ENCODE peak calls at places on chromosomes 7 and 10, in nine cellular contexts. One of them, this sample, is unnamed.

GRCh38 chr10:61463035-61463909 is 10.1 kb upstream of the TMEM26 start:
- DNase-seq in fibroblast of mammary gland: peak
- DNase-seq in SJSA1: no peak
- DNase-seq in germinal center: no peak
- DNase-seq in AG08395: peak
- DNase-seq in NCI-H1436: no peak
- DNase-seq in AG09309: peak
- DNase-seq in NCI-H1092 treated with DMSO at 0.1 percent for 48 hours: no peak
- DNase-seq in smooth muscle cell of the brain vasculature: no peak
- DNase-seq in this sample: peak

GRCh38 chr10:98262571-98262970 is 5.4 kb downstream of the LOXL4 start:
- DNase-seq in fibroblast of mammary gland: peak
- DNase-seq in germinal center: no peak
- DNase-seq in AG09309: no peak
- DNase-seq in NCI-H1436: peak
- DNase-seq in AG08395: peak
- DNase-seq in smooth muscle cell of the brain vasculature: no peak
- DNase-seq in NCI-H1092 treated with DMSO at 0.1 percent for 48 hours: no peak
- DNase-seq in SJSA1: no peak
- DNase-seq in this sample: no peak

GRCh38 chr7:151316896-151317295 is 24.7 kb upstream of the NUB1 start:
- DNase-seq in SJSA1: no peak
- DNase-seq in AG09309: no peak
- DNase-seq in NCI-H1436: no peak
- DNase-seq in NCI-H1092 treated with DMSO at 0.1 percent for 48 hours: no peak
- DNase-seq in AG08395: no peak
- DNase-seq in fibroblast of mammary gland: no peak
- DNase-seq in germinal center: no peak
- DNase-seq in smooth muscle cell of the brain vasculature: no peak
- DNase-seq in this sample: no peak

GRCh38 chr10:101047961-101048892 is 13.6 kb upstream of the KAZALD1 start:
- DNase-seq in fibroblast of mammary gland: no peak
- DNase-seq in AG08395: no peak
- DNase-seq in AG09309: no peak
- DNase-seq in SJSA1: no peak
- DNase-seq in germinal center: no peak
- DNase-seq in smooth muscle cell of the brain vasculature: no peak
- DNase-seq in NCI-H1092 treated with DMSO at 0.1 percent for 48 hours: no peak
- DNase-seq in NCI-H1436: peak
- DNase-seq in this sample: no peak

GRCh38 chr10:51341216-51341615 is 266.9 kb downstream of the PRKG1 start:
- DNase-seq in germinal center: no peak
- DNase-seq in fibroblast of mammary gland: no peak
- DNase-seq in NCI-H1436: no peak
- DNase-seq in AG09309: no peak
- DNase-seq in smooth muscle cell of the brain vasculature: no peak
- DNase-seq in NCI-H1092 treated with DMSO at 0.1 percent for 48 hours: no peak
- DNase-seq in SJSA1: no peak
- DNase-seq in AG08395: no peak
- DNase-seq in this sample: no peak

GRCh38 chr10:79378647-79379511 is 31.6 kb downstream of the PPIF start:
- DNase-seq in germinal center: no peak
- DNase-seq in SJSA1: no peak
- DNase-seq in fibroblast of mammary gland: no peak
- DNase-seq in AG08395: no peak
- DNase-seq in NCI-H1436: no peak
- DNase-seq in AG09309: no peak
- DNase-seq in smooth muscle cell of the brain vasculature: no peak
- DNase-seq in NCI-H1092 treated with DMSO at 0.1 percent for 48 hours: no peak
- DNase-seq in this sample: no peak

GRCh38 chr10:116866987-116867595 is 17.8 kb downstream of the ENO4 start:
- DNase-seq in germinal center: no peak
- DNase-seq in SJSA1: no peak
- DNase-seq in fibroblast of mammary gland: peak
- DNase-seq in AG09309: no peak
- DNase-seq in smooth muscle cell of the brain vasculature: no peak
- DNase-seq in AG08395: peak
- DNase-seq in NCI-H1092 treated with DMSO at 0.1 percent for 48 hours: no peak
- DNase-seq in NCI-H1436: no peak
- DNase-seq in this sample: no peak

GRCh38 chr10:22501412-22501811 is 156.1 kb downstream of the SPAG6 start:
- DNase-seq in AG08395: no peak
- DNase-seq in AG09309: no peak
- DNase-seq in NCI-H1436: no peak
- DNase-seq in NCI-H1092 treated with DMSO at 0.1 percent for 48 hours: no peak
- DNase-seq in smooth muscle cell of the brain vasculature: no peak
- DNase-seq in fibroblast of mammary gland: no peak
- DNase-seq in SJSA1: no peak
- DNase-seq in germinal center: no peak
- DNase-seq in this sample: no peak

GRCh38 chr10:35565602-35566061 is 39.5 kb upstream of the GJD4 start:
- DNase-seq in germinal center: no peak
- DNase-seq in smooth muscle cell of the brain vasculature: no peak
- DNase-seq in NCI-H1092 treated with DMSO at 0.1 percent for 48 hours: no peak
- DNase-seq in AG08395: peak
- DNase-seq in SJSA1: no peak
- DNase-seq in AG09309: no peak
- DNase-seq in fibroblast of mammary gland: peak
- DNase-seq in NCI-H1436: no peak
- DNase-seq in this sample: no peak

GRCh38 chr7:139422126-139422525 is 61.3 kb downstream of the KLRG2 start:
- DNase-seq in fibroblast of mammary gland: no peak
- DNase-seq in germinal center: no peak
- DNase-seq in AG08395: no peak
- DNase-seq in NCI-H1436: no peak
- DNase-seq in NCI-H1092 treated with DMSO at 0.1 percent for 48 hours: no peak
- DNase-seq in AG09309: no peak
- DNase-seq in SJSA1: no peak
- DNase-seq in smooth muscle cell of the brain vasculature: no peak
- DNase-seq in this sample: no peak

GRCh38 chr7:44104880-44105771 is 981 bp downstream of the AEBP1 start:
- DNase-seq in NCI-H1092 treated with DMSO at 0.1 percent for 48 hours: no peak
- DNase-seq in germinal center: peak
- DNase-seq in SJSA1: no peak
- DNase-seq in smooth muscle cell of the brain vasculature: no peak
- DNase-seq in fibroblast of mammary gland: peak
- DNase-seq in AG09309: peak
- DNase-seq in NCI-H1436: no peak
- DNase-seq in AG08395: peak
- DNase-seq in this sample: peak

GRCh38 chr10:83184641-83185040 is 954.7 kb upstream of the GHITM start:
- DNase-seq in SJSA1: no peak
- DNase-seq in AG08395: no peak
- DNase-seq in NCI-H1092 treated with DMSO at 0.1 percent for 48 hours: no peak
- DNase-seq in AG09309: no peak
- DNase-seq in fibroblast of mammary gland: no peak
- DNase-seq in NCI-H1436: no peak
- DNase-seq in germinal center: no peak
- DNase-seq in smooth muscle cell of the brain vasculature: no peak
- DNase-seq in this sample: no peak

GRCh38 chr10:570631-571565 is 118.6 kb downstream of the DIP2C start:
- DNase-seq in SJSA1: no peak
- DNase-seq in AG09309: no peak
- DNase-seq in fibroblast of mammary gland: no peak
- DNase-seq in NCI-H1092 treated with DMSO at 0.1 percent for 48 hours: no peak
- DNase-seq in germinal center: no peak
- DNase-seq in AG08395: peak
- DNase-seq in smooth muscle cell of the brain vasculature: no peak
- DNase-seq in NCI-H1436: no peak
- DNase-seq in this sample: no peak

GRCh38 chr7:25093268-25093802 is 31.7 kb downstream of the CYCS start:
- DNase-seq in smooth muscle cell of the brain vasculature: peak
- DNase-seq in AG09309: peak
- DNase-seq in germinal center: peak
- DNase-seq in AG08395: peak
- DNase-seq in NCI-H1436: peak
- DNase-seq in SJSA1: peak
- DNase-seq in NCI-H1092 treated with DMSO at 0.1 percent for 48 hours: peak
- DNase-seq in fibroblast of mammary gland: peak
- DNase-seq in this sample: peak

GRCh38 chr10:132698761-132699391 is 87.1 kb downstream of the NKX6-2 start:
- DNase-seq in SJSA1: no peak
- DNase-seq in smooth muscle cell of the brain vasculature: no peak
- DNase-seq in NCI-H1436: no peak
- DNase-seq in fibroblast of mammary gland: no peak
- DNase-seq in AG09309: no peak
- DNase-seq in germinal center: no peak
- DNase-seq in NCI-H1092 treated with DMSO at 0.1 percent for 48 hours: no peak
- DNase-seq in AG08395: no peak
- DNase-seq in this sample: no peak

GRCh38 chr10:103350522-103351260 is at the start of gene PCGF6:
- DNase-seq in germinal center: peak
- DNase-seq in NCI-H1092 treated with DMSO at 0.1 percent for 48 hours: peak
- DNase-seq in AG09309: no peak
- DNase-seq in fibroblast of mammary gland: peak
- DNase-seq in smooth muscle cell of the brain vasculature: peak
- DNase-seq in AG08395: peak
- DNase-seq in SJSA1: peak
- DNase-seq in NCI-H1436: peak
- DNase-seq in this sample: peak

GRCh38 chr7:63899691-63900393 is 98.8 kb upstream of the ZNF722 start:
- DNase-seq in AG08395: no peak
- DNase-seq in smooth muscle cell of the brain vasculature: no peak
- DNase-seq in AG09309: no peak
- DNase-seq in germinal center: peak
- DNase-seq in NCI-H1436: no peak
- DNase-seq in fibroblast of mammary gland: peak
- DNase-seq in NCI-H1092 treated with DMSO at 0.1 percent for 48 hours: peak
- DNase-seq in SJSA1: no peak
- DNase-seq in this sample: no peak

GRCh38 chr10:126262186-126262838 is 126.0 kb downstream of the ADAM12 start:
- DNase-seq in AG09309: no peak
- DNase-seq in fibroblast of mammary gland: no peak
- DNase-seq in NCI-H1436: no peak
- DNase-seq in NCI-H1092 treated with DMSO at 0.1 percent for 48 hours: no peak
- DNase-seq in AG08395: no peak
- DNase-seq in SJSA1: no peak
- DNase-seq in germinal center: no peak
- DNase-seq in smooth muscle cell of the brain vasculature: no peak
- DNase-seq in this sample: no peak

GRCh38 chr7:17297243-17297642 is 1.2 kb upstream of the AHR start:
- DNase-seq in germinal center: no peak
- DNase-seq in AG08395: no peak
- DNase-seq in smooth muscle cell of the brain vasculature: no peak
- DNase-seq in SJSA1: no peak
- DNase-seq in NCI-H1092 treated with DMSO at 0.1 percent for 48 hours: no peak
- DNase-seq in NCI-H1436: no peak
- DNase-seq in fibroblast of mammary gland: no peak
- DNase-seq in AG09309: no peak
- DNase-seq in this sample: no peak

GRCh38 chr7:50497068-50497642 is 47.0 kb upstream of the FIGNL1 start:
- DNase-seq in smooth muscle cell of the brain vasculature: no peak
- DNase-seq in AG08395: peak
- DNase-seq in AG09309: peak
- DNase-seq in fibroblast of mammary gland: peak
- DNase-seq in SJSA1: no peak
- DNase-seq in NCI-H1092 treated with DMSO at 0.1 percent for 48 hours: no peak
- DNase-seq in NCI-H1436: no peak
- DNase-seq in germinal center: no peak
- DNase-seq in this sample: no peak

GRCh38 chr7:8379264-8379663 is 54.1 kb upstream of the NXPH1 start:
- DNase-seq in NCI-H1436: peak
- DNase-seq in germinal center: no peak
- DNase-seq in SJSA1: no peak
- DNase-seq in NCI-H1092 treated with DMSO at 0.1 percent for 48 hours: peak
- DNase-seq in fibroblast of mammary gland: no peak
- DNase-seq in AG08395: no peak
- DNase-seq in smooth muscle cell of the brain vasculature: no peak
- DNase-seq in AG09309: no peak
- DNase-seq in this sample: no peak

GRCh38 chr7:46099091-46099490 is 178.0 kb upstream of the IGFBP3 start:
- DNase-seq in germinal center: no peak
- DNase-seq in NCI-H1092 treated with DMSO at 0.1 percent for 48 hours: no peak
- DNase-seq in NCI-H1436: no peak
- DNase-seq in smooth muscle cell of the brain vasculature: no peak
- DNase-seq in SJSA1: peak
- DNase-seq in AG09309: no peak
- DNase-seq in fibroblast of mammary gland: no peak
- DNase-seq in AG08395: no peak
- DNase-seq in this sample: no peak

GRCh38 chr10:133270773-133271297 is 5.8 kb downstream of the ADAM8 start:
- DNase-seq in smooth muscle cell of the brain vasculature: no peak
- DNase-seq in AG09309: no peak
- DNase-seq in NCI-H1436: no peak
- DNase-seq in AG08395: no peak
- DNase-seq in SJSA1: no peak
- DNase-seq in germinal center: no peak
- DNase-seq in fibroblast of mammary gland: no peak
- DNase-seq in NCI-H1092 treated with DMSO at 0.1 percent for 48 hours: no peak
- DNase-seq in this sample: no peak

GRCh38 chr7:118312966-118313365 is 88.5 kb downstream of the ANKRD7 start:
- DNase-seq in smooth muscle cell of the brain vasculature: no peak
- DNase-seq in AG09309: no peak
- DNase-seq in AG08395: no peak
- DNase-seq in SJSA1: no peak
- DNase-seq in germinal center: no peak
- DNase-seq in NCI-H1092 treated with DMSO at 0.1 percent for 48 hours: no peak
- DNase-seq in fibroblast of mammary gland: no peak
- DNase-seq in NCI-H1436: no peak
- DNase-seq in this sample: no peak

GRCh38 chr7:24755541-24756416 is 1.5 kb downstream of the GSDME start:
- DNase-seq in AG09309: no peak
- DNase-seq in smooth muscle cell of the brain vasculature: no peak
- DNase-seq in NCI-H1436: no peak
- DNase-seq in SJSA1: peak
- DNase-seq in AG08395: no peak
- DNase-seq in germinal center: peak
- DNase-seq in NCI-H1092 treated with DMSO at 0.1 percent for 48 hours: no peak
- DNase-seq in fibroblast of mammary gland: peak
- DNase-seq in this sample: no peak

GRCh38 chr7:41238851-41239331 is 464.0 kb downstream of the INHBA start:
- DNase-seq in AG08395: peak
- DNase-seq in smooth muscle cell of the brain vasculature: no peak
- DNase-seq in AG09309: no peak
- DNase-seq in NCI-H1436: no peak
- DNase-seq in NCI-H1092 treated with DMSO at 0.1 percent for 48 hours: no peak
- DNase-seq in SJSA1: peak
- DNase-seq in germinal center: no peak
- DNase-seq in fibroblast of mammary gland: peak
- DNase-seq in this sample: no peak